ENCODE peak calls at places on chromosome 7, in five cellular contexts. Q is colonic mucosa, K is right atrium auricular region, O is fibroblast of lung, N is keratinocyte. I is an unnamed sample.

GRCh38 chr7:144032985-144033384 is 15.8 kb upstream of the OR2A5 start:
- DNase-seq in Q (no peak), O (no peak), K (no peak), N (no peak), I (no peak)

GRCh38 chr7:152081088-152081487 is 55.6 kb downstream of the GALNT11 start:
- DNase-seq in O (no peak), K (no peak), N (no peak), Q (no peak), I (no peak)

GRCh38 chr7:143351060-143351459 is 11.5 kb downstream of the FAM131B start:
- DNase-seq in K (no peak), Q (no peak), O (peak), N (no peak), I (no peak)

GRCh38 chr7:131674131-131674530 is 117.7 kb upstream of the PODXL start:
- DNase-seq in Q (no peak), K (no peak), O (no peak), N (no peak), I (no peak)

GRCh38 chr7:43244782-43245181 is 132.3 kb downstream of the HECW1 start:
- DNase-seq in N (no peak), K (no peak), O (no peak), Q (no peak), I (no peak)

GRCh38 chr7:11427686-11428273 is 404.2 kb downstream of the THSD7A start:
- DNase-seq in Q (no peak), O (peak), N (no peak), K (no peak), I (peak)

GRCh38 chr7:135827391-135827790 is 78.8 kb upstream of the FAM180A start:
- DNase-seq in Q (no peak), N (no peak), O (no peak), K (no peak), I (no peak)

GRCh38 chr7:26891400-26892355 is 27.3 kb upstream of the SKAP2 start:
- DNase-seq in Q (no peak), N (no peak), O (peak), K (no peak), I (peak)

GRCh38 chr7:73879977-73880681 is 19.2 kb downstream of the TMEM270 start:
- DNase-seq in N (no peak), Q (no peak), K (peak), O (no peak), I (no peak)

GRCh38 chr7:44157116-44158059 is 16.3 kb upstream of the MYL7 start:
- DNase-seq in Q (no peak), N (no peak), K (no peak), O (no peak), I (no peak)

GRCh38 chr7:585229-585711 is 65.6 kb upstream of the PDGFA start:
- DNase-seq in N (no peak), O (no peak), Q (no peak), K (no peak), I (no peak)

GRCh38 chr7:36021917-36022550 is 131.0 kb upstream of the EEPD1 start:
- DNase-seq in O (peak), K (no peak), Q (no peak), N (no peak), I (no peak)

GRCh38 chr7:30413864-30414263 is 64.7 kb downstream of the NOD1 start:
- DNase-seq in N (no peak), K (no peak), Q (no peak), O (no peak), I (no peak)

GRCh38 chr7:2923291-2923781 is 79.2 kb upstream of the GNA12 start:
- DNase-seq in O (no peak), Q (no peak), K (no peak), N (no peak), I (no peak)

GRCh38 chr7:24432677-24433076 is 140.6 kb upstream of the PALS2 start:
- DNase-seq in K (no peak), O (no peak), Q (no peak), N (no peak), I (no peak)

GRCh38 chr7:157136372-157136771 is 2.4 kb upstream of the UBE3C start:
- DNase-seq in K (no peak), N (peak), O (peak), Q (no peak), I (peak)

GRCh38 chr7:73741600-73741999 is 3.0 kb upstream of the ABHD11 start:
- DNase-seq in K (no peak), O (no peak), N (no peak), Q (no peak), I (no peak)

GRCh38 chr7:45590679-45591057 is 16.5 kb downstream of the ADCY1 start:
- DNase-seq in K (peak), N (no peak), Q (no peak), O (no peak), I (no peak)

GRCh38 chr7:143257501-143257900 is 5.7 kb upstream of the GSTK1 start:
- DNase-seq in O (no peak), N (no peak), Q (no peak), K (no peak), I (no peak)

GRCh38 chr7:104231054-104232046 is 23.5 kb upstream of the ORC5 start:
- DNase-seq in N (no peak), K (peak), O (peak), Q (peak), I (peak)

GRCh38 chr7:151367304-151367703 is 25.7 kb downstream of the NUB1 start:
- DNase-seq in O (peak), K (no peak), N (no peak), Q (no peak), I (peak)

GRCh38 chr7:47852330-47853245 is 95.7 kb downstream of the PKD1L1 start:
- DNase-seq in Q (no peak), K (no peak), O (no peak), N (no peak), I (peak)
- TF ChIP-seq CTCF in Q (no peak), K (peak), O (no peak), N (peak), I (peak)

DNA sequence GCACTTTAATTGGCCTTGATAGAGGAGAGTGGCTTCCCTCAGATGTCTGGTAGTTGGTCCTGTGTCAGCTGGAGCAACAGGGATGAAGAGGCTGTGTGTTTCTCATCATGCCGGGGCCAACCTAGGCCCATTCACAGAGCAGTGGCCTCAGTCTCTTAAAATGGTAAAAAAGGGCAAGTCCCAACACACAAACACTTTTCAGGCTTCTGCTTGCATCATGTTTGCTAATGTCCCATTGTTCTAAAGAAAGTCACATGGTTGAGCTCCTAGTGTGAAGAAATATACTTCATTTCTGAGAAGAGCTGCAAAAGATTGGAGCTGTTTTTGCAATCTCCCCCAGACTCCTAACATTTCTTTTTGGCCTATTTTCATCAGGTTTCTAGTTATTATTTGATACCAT is 40.6 kb upstream of the RBAK start:
- DNase-seq in O (no peak), Q (no peak), N (no peak), K (no peak), I (no peak)
- TF ChIP-seq CTCF in O (no peak), Q (no peak), N (no peak), K (no peak), I (no peak)

DNA sequence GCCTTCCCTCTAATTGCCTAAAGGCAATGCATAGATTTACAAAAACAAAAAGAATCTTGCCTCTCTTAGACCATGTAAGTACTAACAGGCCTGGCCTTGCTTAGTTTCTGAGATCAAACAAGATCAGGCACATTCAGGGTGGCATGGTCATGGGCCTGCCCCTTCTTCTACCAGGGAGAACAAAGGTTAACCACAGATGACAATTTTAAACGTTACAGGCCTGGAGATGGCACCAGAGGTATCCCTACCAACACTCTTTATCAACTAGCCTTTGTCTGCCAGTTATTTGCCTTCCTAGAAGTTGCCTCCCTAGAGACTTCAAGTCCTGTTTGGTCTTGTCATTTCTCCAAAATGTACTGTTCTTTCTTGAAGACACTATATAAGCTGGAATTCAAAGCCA is 252.6 kb downstream of the DOCK4 start:
- DNase-seq in Q (no peak), N (peak), O (no peak), K (no peak), I (peak)
- TF ChIP-seq CTCF in Q (no peak), N (peak), O (no peak), K (peak), I (peak)

GRCh38 chr7:119514326-119514725 is 758.6 kb upstream of the KCND2 start:
- DNase-seq in K (no peak), O (no peak), Q (no peak), N (no peak), I (no peak)
- TF ChIP-seq CTCF in K (no peak), O (no peak), Q (no peak), N (no peak), I (no peak)

DNA sequence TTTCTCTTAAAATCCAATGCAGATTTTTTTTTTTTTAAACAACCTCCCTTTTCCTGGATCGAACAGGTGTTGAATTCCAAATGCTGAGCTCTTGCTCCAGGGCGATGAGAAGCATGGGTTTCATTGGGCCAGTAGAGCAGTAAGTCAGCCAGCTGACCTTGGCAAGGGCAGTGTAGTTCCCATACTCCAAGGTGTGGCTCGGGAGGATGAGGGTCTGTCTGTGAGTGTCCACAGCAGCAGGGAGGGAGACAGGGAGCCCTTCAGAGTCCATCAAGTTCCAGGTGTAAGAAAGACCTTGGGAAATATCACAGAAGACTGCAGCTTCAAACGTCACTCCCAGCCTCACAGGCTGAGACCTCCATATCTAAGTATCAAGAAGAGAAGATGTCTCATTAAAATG is 50.4 kb downstream of the PKD1L1 start:
- DNase-seq in O (no peak), N (no peak), Q (no peak), K (no peak), I (no peak)
- TF ChIP-seq CTCF in O (no peak), N (no peak), Q (no peak), K (no peak), I (no peak)

I was measured in HFFc6.